ENCODE peak calls at places on chromosomes 3 and 15, in six cellular contexts. A, S, N, W, B and Y are unnamed samples.

GRCh38 chr15:27454281-27455060 is 483.5 kb downstream of the GABRG3 start:
- DNase-seq in W (no peak), A (peak), S (peak), B (no peak), N (peak), Y (no peak)

GRCh38 chr15:58771621-58772235 is 626 bp downstream of the MINDY2 start:
- DNase-seq in N (peak), B (peak), W (no peak), A (peak), S (no peak), Y (peak)

GRCh38 chr3:117097356-117097755 is 387.8 kb downstream of the TUSC7 start:
- DNase-seq in A (no peak), B (no peak), W (no peak), N (no peak), S (no peak), Y (no peak)

GRCh38 chr3:152728346-152728980 is 106.5 kb upstream of the P2RY1 start:
- DNase-seq in S (no peak), W (no peak), N (no peak), A (no peak), B (no peak), Y (no peak)

GRCh38 chr3:155743616-155744015 is 1.3 kb downstream of the PLCH1 start:
- DNase-seq in B (no peak), N (no peak), S (no peak), W (no peak), A (no peak), Y (no peak)

GRCh38 chr15:39605146-39605545 is 24.3 kb downstream of the THBS1 start:
- DNase-seq in S (no peak), W (no peak), A (no peak), B (no peak), N (no peak), Y (no peak)

GRCh38 chr3:86800116-86800515 is 190.8 kb downstream of the VGLL3 start:
- DNase-seq in W (no peak), N (no peak), A (no peak), S (no peak), B (no peak), Y (no peak)

GRCh38 chr15:90099072-90099867 is 3.0 kb downstream of the IDH2 start:
- DNase-seq in S (no peak), B (no peak), N (no peak), A (no peak), W (no peak), Y (no peak)

GRCh38 chr3:148880681-148881080 is 15.6 kb downstream of the CPA3 start:
- DNase-seq in B (peak), A (no peak), N (no peak), S (no peak), W (peak), Y (no peak)

GRCh38 chr3:71956716-71957115 is 171.8 kb upstream of the PROK2 start:
- DNase-seq in N (no peak), S (no peak), W (no peak), B (peak), A (no peak), Y (no peak)

GRCh38 chr15:31489801-31490646 is 163.4 kb downstream of the KLF13 start:
- DNase-seq in N (peak), A (peak), S (peak), B (peak), W (peak), Y (peak)

GRCh38 chr3:70090322-70090913 is 90.9 kb downstream of the SAMMSON start:
- DNase-seq in S (peak), B (peak), A (peak), W (no peak), N (peak), Y (no peak)

GRCh38 chr3:69197922-69198540 is 75.6 kb upstream of the LMOD3 start:
- DNase-seq in B (no peak), A (no peak), W (no peak), N (no peak), S (no peak), Y (no peak)

GRCh38 chr3:15102256-15102655 is 3.3 kb upstream of the RBSN start:
- DNase-seq in A (peak), N (no peak), S (no peak), W (peak), B (no peak), Y (peak)

GRCh38 chr15:91942676-91943417 is 89.3 kb downstream of the SLCO3A1 start:
- DNase-seq in B (no peak), W (peak), A (peak), N (peak), S (peak), Y (peak)

GRCh38 chr3:178382388-178383061 is 153.7 kb upstream of the KCNMB2 start:
- DNase-seq in N (peak), W (peak), A (peak), B (no peak), S (peak), Y (peak)

GRCh38 chr3:112894258-112894657 is 47.6 kb upstream of the CD200R1L start:
- DNase-seq in N (peak), B (peak), W (no peak), A (no peak), S (no peak), Y (no peak)

GRCh38 chr3:114365268-114365667 is 71.4 kb downstream of the TIGIT start:
- DNase-seq in S (peak), W (no peak), A (peak), N (no peak), B (peak), Y (no peak)

GRCh38 chr3:129030611-129031010 is 29.5 kb downstream of the EFCC1 start:
- DNase-seq in A (no peak), N (no peak), B (no peak), S (no peak), W (no peak), Y (no peak)

GRCh38 chr3:118991775-118992174 is 42.9 kb downstream of the IGSF11 start:
- DNase-seq in W (no peak), A (no peak), B (peak), N (peak), S (no peak), Y (peak)

GRCh38 chr3:81434171-81434570 is 327.3 kb downstream of the GBE1 start:
- DNase-seq in S (no peak), N (no peak), A (no peak), B (no peak), W (no peak), Y (no peak)

GRCh38 chr3:196666001-196666867 is 26.7 kb downstream of the NRROS start:
- DNase-seq in A (peak), B (peak), S (peak), N (peak), W (no peak), Y (no peak)

GRCh38 chr15:51768018-51768417 is 16.6 kb downstream of the TMOD2 start:
- DNase-seq in W (no peak), S (no peak), N (no peak), A (no peak), B (no peak), Y (peak)

GRCh38 chr3:153291052-153291689 is 129.1 kb downstream of the RAP2B start:
- DNase-seq in A (peak), N (no peak), W (peak), S (peak), B (peak), Y (no peak)

GRCh38 chr3:45343947-45344346 is 44.4 kb upstream of the LARS2 start:
- DNase-seq in N (no peak), W (no peak), A (peak), B (peak), S (peak), Y (no peak)

GRCh38 chr3:177080122-177080521 is 117.2 kb downstream of the TBL1XR1 start:
- DNase-seq in W (no peak), B (no peak), A (no peak), S (no peak), N (no peak), Y (no peak)

GRCh38 chr15:68411735-68412134 is 20.2 kb downstream of the ITGA11 start:
- DNase-seq in N (no peak), S (no peak), B (no peak), A (no peak), W (no peak), Y (no peak)

GRCh38 chr3:100754563-100755334 is 45.5 kb downstream of the TFG start:
- DNase-seq in N (no peak), A (peak), B (no peak), W (no peak), S (no peak), Y (no peak)
- TF ChIP-seq CTCF in N (no peak), A (no peak), B (no peak), W (no peak), S (no peak), Y (no peak)

GRCh38 chr15:41660235-41661077 is at the start of gene MGA:
- DNase-seq in B (peak), A (peak), N (peak), S (peak), W (peak), Y (peak)
- TF ChIP-seq CTCF in B (peak), A (no peak), N (peak), S (peak), W (peak), Y (no peak)

GRCh38 chr15:79130535-79131130 is 40.1 kb upstream of the RASGRF1 start:
- DNase-seq in N (no peak), B (peak), W (no peak), S (no peak), A (no peak), Y (no peak)
- TF ChIP-seq CTCF in N (no peak), B (peak), W (peak), S (peak), A (no peak), Y (no peak)

GRCh38 chr15:43209059-43209824 is 11.6 kb downstream of the EPB42 start:
- DNase-seq in S (peak), A (peak), B (peak), N (no peak), W (no peak), Y (no peak)
- TF ChIP-seq CTCF in S (peak), A (peak), B (peak), N (peak), W (peak), Y (no peak)

DNA sequence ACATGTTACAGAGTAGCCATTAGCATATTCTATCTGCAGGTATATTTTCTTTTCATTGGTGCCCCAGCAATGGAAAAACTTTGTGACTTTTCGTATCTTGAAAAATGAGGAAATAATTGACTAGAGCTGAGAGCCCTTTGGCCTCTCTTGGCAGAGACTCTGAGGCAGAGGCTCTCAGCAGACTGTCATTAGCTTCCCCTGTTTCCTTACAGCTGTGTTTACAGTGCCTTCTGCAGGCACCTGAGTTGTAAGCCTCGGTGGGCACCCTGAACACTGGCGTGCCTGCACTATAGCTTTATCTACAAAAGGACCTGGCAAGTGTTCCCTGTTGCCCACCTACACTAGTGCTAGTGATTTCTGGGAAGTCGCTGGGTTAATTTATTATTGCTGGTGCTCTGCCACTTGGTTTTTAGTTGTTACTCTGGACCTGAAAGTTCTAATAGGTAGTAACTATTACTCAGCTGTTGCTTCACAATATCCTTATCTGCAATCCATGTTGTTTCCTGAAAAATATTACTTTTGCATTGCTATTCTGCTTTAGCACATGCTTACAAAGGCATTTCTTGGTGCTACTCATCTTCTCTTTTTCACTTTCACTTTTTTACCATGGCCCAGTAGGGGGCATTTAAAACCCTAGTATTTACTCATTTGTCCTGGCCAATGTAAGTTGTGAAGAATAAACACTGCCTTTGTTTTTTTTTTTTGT is 7.8 kb upstream of the GPR171 start:
- DNase-seq in S (peak), W (no peak), A (peak), B (peak), N (peak), Y (no peak)
- TF ChIP-seq CTCF in S (peak), W (no peak), A (peak), B (no peak), N (no peak), Y (no peak)

DNA sequence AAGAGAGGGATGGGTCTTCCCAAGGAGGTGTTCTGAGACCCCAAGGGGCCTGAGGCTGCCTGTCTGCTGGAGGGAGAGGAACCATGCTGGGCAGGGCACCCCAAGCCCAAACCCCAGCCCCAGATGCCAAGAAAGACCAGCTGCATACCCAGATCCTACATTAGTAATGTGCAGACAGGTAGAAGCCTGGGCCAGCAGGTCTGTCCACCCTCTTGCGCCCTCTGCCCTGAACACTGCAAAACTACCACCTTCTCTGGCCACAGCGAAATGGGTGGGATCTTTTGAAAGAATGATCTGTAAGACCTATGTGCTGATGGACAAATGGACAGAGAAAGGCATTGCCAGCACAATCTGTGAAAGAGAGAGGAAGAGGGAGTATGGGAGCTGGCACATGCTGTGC is 283.2 kb downstream of the EPHB1 start:
- DNase-seq in S (no peak), N (no peak), B (no peak), W (no peak), A (no peak), Y (no peak)
- TF ChIP-seq CTCF in S (no peak), N (no peak), B (peak), W (no peak), A (no peak), Y (no peak)